ENCODE peak calls at places on chromosomes 2 and 18, in five cellular contexts. W is CD4-positive, CD25-positive, alpha-beta regulatory T cell; Q is adrenal gland; E is activated T-helper 1 cell treated with anti-CD3 and anti-CD28 coated beads, Interleukin-2, amount 50 U/mL, for 16 hours; Z is stimulated activated CD4-positive, alpha-beta T cell treated with anti-CD3 and anti-CD28 coated beads, Interleukin-15, amount 100 ng/mL, for 24 hours. M is an unnamed sample.

GRCh38 chr2:159091981-159092380 is 123.5 kb downstream of the TANC1 start:
- DNase-seq in Z (no peak), W (peak), E (no peak), Q (no peak), M (no peak)

GRCh38 chr2:6556755-6557154 is 309.0 kb downstream of the CMPK2 start:
- DNase-seq in Z (no peak), E (no peak), W (no peak), Q (no peak), M (peak)

GRCh38 chr18:45775241-45775676 is 50.2 kb upstream of the SIGLEC15 start:
- DNase-seq in Q (peak), Z (peak), E (peak), W (peak), M (peak)

GRCh38 chr2:128228894-128229293 is 89.8 kb downstream of the HS6ST1 start:
- DNase-seq in E (no peak), Q (no peak), Z (no peak), W (no peak), M (no peak)

GRCh38 chr2:241936457-241937133 is 67.1 kb downstream of the RTP5 start:
- DNase-seq in E (no peak), Q (no peak), W (no peak), Z (no peak), M (no peak)

GRCh38 chr2:207219716-207220414 is 54.1 kb upstream of the KLF7 start:
- DNase-seq in Z (no peak), E (no peak), Q (no peak), W (no peak), M (no peak)

GRCh38 chr18:61922435-61922834 is 29.6 kb upstream of the RNF152 start:
- DNase-seq in E (no peak), W (no peak), Q (no peak), Z (no peak), M (no peak)

GRCh38 chr2:54084600-54084999 is 30.8 kb upstream of the ACYP2 start:
- DNase-seq in Z (no peak), E (no peak), Q (peak), W (no peak), M (peak)

GRCh38 chr2:108587621-108588020 is 53.4 kb downstream of the LIMS1 start:
- DNase-seq in Q (peak), Z (no peak), E (no peak), W (no peak), M (peak)

GRCh38 chr18:6405237-6406074 is 9.3 kb downstream of the L3MBTL4 start:
- DNase-seq in Z (no peak), Q (no peak), W (no peak), E (no peak), M (peak)

GRCh38 chr18:62128157-62128556 is 58.7 kb downstream of the PIGN start:
- DNase-seq in Z (no peak), W (no peak), E (no peak), Q (no peak), M (peak)

GRCh38 chr2:198097628-198098027 is 293.2 kb downstream of the PLCL1 start:
- DNase-seq in E (no peak), Z (no peak), Q (no peak), W (no peak), M (peak)

GRCh38 chr2:129710670-129711495 is 268.6 kb upstream of the RAB6C start:
- DNase-seq in E (no peak), Q (no peak), Z (no peak), W (no peak), M (no peak)

GRCh38 chr2:200863655-200864205 is 728 bp downstream of the CLK1 start:
- DNase-seq in Z (peak), W (no peak), E (no peak), Q (no peak), M (peak)

GRCh38 chr2:222000326-222000725 is 298.5 kb downstream of the PAX3 start:
- DNase-seq in W (no peak), E (no peak), Q (no peak), Z (no peak), M (peak)

GRCh38 chr2:47501374-47502200 is 98.6 kb downstream of the MSH2 start:
- DNase-seq in W (no peak), E (no peak), Z (no peak), Q (no peak), M (peak)

GRCh38 chr2:72094701-72095100 is 53.0 kb downstream of the CYP26B1 start:
- DNase-seq in W (no peak), Q (no peak), E (no peak), Z (no peak), M (no peak)

GRCh38 chr2:64943387-64944150 is 45.6 kb upstream of the SLC1A4 start:
- DNase-seq in Q (peak), W (no peak), Z (no peak), E (no peak), M (no peak)

GRCh38 chr2:197453914-197454398 is 604 bp downstream of the COQ10B start:
- DNase-seq in Q (peak), Z (no peak), W (no peak), E (no peak), M (peak)

GRCh38 chr2:126860395-126860794 is 38.3 kb upstream of the TEX51 start:
- DNase-seq in W (no peak), E (no peak), Z (no peak), Q (no peak), M (no peak)

GRCh38 chr2:233857511-233858118 is 3.3 kb upstream of the HJURP start:
- DNase-seq in Q (no peak), Z (peak), W (peak), E (peak), M (no peak)

GRCh38 chr2:173249661-173250641 is 104.7 kb upstream of the CDCA7 start:
- DNase-seq in Z (no peak), W (no peak), E (no peak), Q (no peak), M (no peak)

GRCh38 chr18:28831476-28831875 is 654.5 kb upstream of the CDH2 start:
- DNase-seq in E (no peak), Q (no peak), W (no peak), Z (no peak), M (no peak)

GRCh38 chr2:217222511-217222910 is 362.6 kb upstream of the TNP1 start:
- DNase-seq in Z (no peak), Q (no peak), W (no peak), E (no peak), M (no peak)

GRCh38 chr2:105393373-105394055 is 5.3 kb downstream of the FHL2 start:
- DNase-seq in E (no peak), Q (peak), W (no peak), Z (no peak), M (no peak)

GRCh38 chr2:235140801-235141081 is 188.9 kb downstream of the SH3BP4 start:
- DNase-seq in Z (no peak), E (no peak), W (no peak), Q (no peak), M (no peak)

GRCh38 chr2:18604573-18604885 is 15.2 kb upstream of the NT5C1B start:
- DNase-seq in E (no peak), Q (no peak), W (no peak), Z (no peak), M (no peak)

GRCh38 chr18:55400590-55401274 is 187.3 kb downstream of the TCF4 start:
- DNase-seq in Q (no peak), Z (no peak), E (no peak), W (no peak), M (no peak)

GRCh38 chr2:10910625-10911024 is 1.1 kb upstream of the KCNF1 start:
- DNase-seq in Z (no peak), E (no peak), Q (no peak), W (no peak), M (no peak)

GRCh38 chr18:75638597-75639467 is 211.3 kb upstream of the SMIM21 start:
- DNase-seq in Z (no peak), Q (no peak), W (no peak), E (no peak), M (no peak)